ENCODE peak calls at places on chromosome 5, in nine cellular contexts. R is psoas muscle, P is Caki2, F is HS-27A, C is HEK293T, J is NCI-H1092 treated with DMSO at 0.1 percent for 48 hours, X is nephron progenitor cell, D is HFF-Myc, O is HCEC 1CT. Y is an unnamed sample.

GRCh38 chr5:179974946-179975712 is 67.4 kb upstream of the TBC1D9B start:
- DNase-seq in R (no peak), P (peak), F (no peak), C (peak), J (peak), X (peak), D (no peak), O (no peak), Y (no peak)

GRCh38 chr5:63963080-63963735 is 963 bp upstream of the HTR1A start:
- DNase-seq in R (no peak), P (peak), F (peak), C (peak), J (peak), X (peak), D (peak), O (peak), Y (no peak)

GRCh38 chr5:95375591-95375990 is 15.6 kb upstream of the FAM81B start:
- DNase-seq in R (no peak), P (no peak), F (no peak), C (no peak), J (no peak), X (no peak), D (no peak), O (no peak), Y (no peak)

GRCh38 chr5:155943516-155944407 is 383.2 kb upstream of the SGCD start:
- DNase-seq in R (peak), P (peak), F (no peak), C (peak), J (peak), X (peak), D (peak), O (peak), Y (no peak)

GRCh38 chr5:132947661-132948060 is 15.8 kb downstream of the AFF4 start:
- DNase-seq in R (no peak), P (peak), F (no peak), C (no peak), J (no peak), X (no peak), D (no peak), O (peak), Y (no peak)

GRCh38 chr5:135966165-135966564 is 11.4 kb upstream of the LECT2 start:
- DNase-seq in R (no peak), P (no peak), F (no peak), C (no peak), J (no peak), X (no peak), D (no peak), O (no peak), Y (no peak)

GRCh38 chr5:149959406-149960236 is 937 bp upstream of the SLC26A2 start:
- DNase-seq in R (no peak), P (peak), F (no peak), C (peak), J (peak), X (no peak), D (peak), O (peak), Y (peak)

GRCh38 chr5:83509535-83509934 is 38.0 kb downstream of the VCAN start:
- DNase-seq in R (no peak), P (peak), F (no peak), C (peak), J (peak), X (no peak), D (peak), O (no peak), Y (no peak)

GRCh38 chr5:12845549-12846159 is 941.4 kb upstream of the CTNND2 start:
- DNase-seq in R (no peak), P (no peak), F (no peak), C (no peak), J (no peak), X (no peak), D (no peak), O (no peak), Y (no peak)

GRCh38 chr5:160269017-160269416 is 39.7 kb downstream of the FABP6 start:
- DNase-seq in R (peak), P (no peak), F (no peak), C (no peak), J (no peak), X (no peak), D (peak), O (no peak), Y (no peak)

GRCh38 chr5:74503-75109 is 17.4 kb upstream of the PLEKHG4B start:
- DNase-seq in R (no peak), P (no peak), F (no peak), C (no peak), J (no peak), X (no peak), D (no peak), O (no peak), Y (no peak)

GRCh38 chr5:180107005-180107404 is 35.4 kb upstream of the RNF130 start:
- DNase-seq in R (no peak), P (no peak), F (no peak), C (no peak), J (no peak), X (no peak), D (no peak), O (no peak), Y (no peak)

GRCh38 chr5:143453722-143454121 is 50.2 kb upstream of the NR3C1 start:
- DNase-seq in R (no peak), P (no peak), F (no peak), C (no peak), J (no peak), X (no peak), D (no peak), O (no peak), Y (no peak)

GRCh38 chr5:98906756-98907355 is 22.0 kb downstream of the CHD1 start:
- DNase-seq in R (no peak), P (peak), F (no peak), C (no peak), J (no peak), X (no peak), D (no peak), O (no peak), Y (no peak)

GRCh38 chr5:109350537-109351270 is 59.1 kb downstream of the PJA2 start:
- DNase-seq in R (no peak), P (no peak), F (no peak), C (no peak), J (no peak), X (no peak), D (no peak), O (no peak), Y (no peak)

GRCh38 chr5:148998174-148998797 is 64.6 kb downstream of the SH3TC2 start:
- DNase-seq in R (no peak), P (peak), F (no peak), C (peak), J (peak), X (no peak), D (no peak), O (peak), Y (no peak)

GRCh38 chr5:71891856-71892255 is 172.8 kb downstream of the CARTPT start:
- DNase-seq in R (no peak), P (peak), F (no peak), C (no peak), J (no peak), X (no peak), D (no peak), O (peak), Y (no peak)

GRCh38 chr5:127909078-127909477 is 174.5 kb upstream of the SLC12A2 start:
- DNase-seq in R (no peak), P (peak), F (no peak), C (peak), J (peak), X (peak), D (peak), O (peak), Y (no peak)

GRCh38 chr5:95076395-95077165 is 208.3 kb downstream of the MCTP1 start:
- DNase-seq in R (no peak), P (no peak), F (no peak), C (no peak), J (no peak), X (no peak), D (no peak), O (peak), Y (no peak)

GRCh38 chr5:108650997-108651396 is 96.7 kb upstream of the FER start:
- DNase-seq in R (no peak), P (no peak), F (no peak), C (no peak), J (no peak), X (no peak), D (no peak), O (peak), Y (no peak)

GRCh38 chr5:107516452-107517184 is 154.1 kb downstream of the EFNA5 start:
- DNase-seq in R (no peak), P (no peak), F (no peak), C (no peak), J (no peak), X (no peak), D (peak), O (peak), Y (no peak)

GRCh38 chr5:32520326-32520725 is 65.0 kb upstream of the SUB1 start:
- DNase-seq in R (no peak), P (no peak), F (no peak), C (no peak), J (no peak), X (no peak), D (no peak), O (peak), Y (no peak)

GRCh38 chr5:53246042-53246836 is 136.7 kb upstream of the MOCS2 start:
- DNase-seq in R (no peak), P (no peak), F (peak), C (no peak), J (no peak), X (no peak), D (peak), O (peak), Y (no peak)

GRCh38 chr5:113081881-113082546 is 105.4 kb downstream of the DCP2 start:
- DNase-seq in R (no peak), P (peak), F (peak), C (no peak), J (no peak), X (no peak), D (no peak), O (peak), Y (no peak)

GRCh38 chr5:57753446-57753845 is 270.8 kb upstream of the ACTBL2 start:
- DNase-seq in R (no peak), P (no peak), F (no peak), C (no peak), J (no peak), X (no peak), D (no peak), O (no peak), Y (no peak)

GRCh38 chr5:68114641-68115040 is 100.9 kb upstream of the PIK3R1 start:
- DNase-seq in R (no peak), P (no peak), F (peak), C (no peak), J (no peak), X (no peak), D (peak), O (peak), Y (no peak)

GRCh38 chr5:121737120-121737519 is 114.6 kb upstream of the FTMT start:
- DNase-seq in R (no peak), P (peak), F (no peak), C (no peak), J (no peak), X (no peak), D (no peak), O (no peak), Y (no peak)

GRCh38 chr5:139014726-139015125 is 139.6 kb upstream of the LRRTM2 start:
- DNase-seq in R (no peak), P (peak), F (peak), C (no peak), J (no peak), X (no peak), D (peak), O (peak), Y (no peak)

GRCh38 chr5:68171101-68171558 is 44.4 kb upstream of the PIK3R1 start:
- DNase-seq in R (peak), P (no peak), F (no peak), C (no peak), J (no peak), X (no peak), D (no peak), O (no peak), Y (no peak)

GRCh38 chr5:132389453-132390286 is 20.2 kb downstream of the SLC22A5 start:
- DNase-seq in R (peak), P (peak), F (peak), C (no peak), J (no peak), X (no peak), D (peak), O (peak), Y (no peak)

GRCh38 chr5:110612778-110613396 is 113.6 kb downstream of the TMEM232 start:
- DNase-seq in R (no peak), P (no peak), F (no peak), C (peak), J (no peak), X (no peak), D (no peak), O (no peak), Y (no peak)

GRCh38 chr5:23930985-23931384 is 423.6 kb downstream of the PRDM9 start:
- DNase-seq in R (no peak), P (no peak), F (no peak), C (peak), J (no peak), X (no peak), D (no peak), O (no peak), Y (no peak)